ENCODE peak calls at places on chromosomes 4 and X, in four cellular contexts. One of them, this sample, is unnamed.

GRCh38 chr4:109914356-109914755 is 1.7 kb downstream of the EGF start:
- DNase-seq in B cell: no peak
- DNase-seq in HFFc6: no peak
- DNase-seq in CD4-positive, alpha-beta T cell: no peak
- DNase-seq in this sample: no peak

GRCh38 chr4:144906181-144906895 is 191.7 kb downstream of the ANAPC10 start:
- DNase-seq in CD4-positive, alpha-beta T cell: no peak
- DNase-seq in HFFc6: no peak
- DNase-seq in B cell: no peak
- DNase-seq in this sample: no peak

GRCh38 chrX:40209951-40210617 is 112.3 kb upstream of the BCOR start:
- DNase-seq in CD4-positive, alpha-beta T cell: no peak
- DNase-seq in B cell: no peak
- DNase-seq in HFFc6: peak
- DNase-seq in this sample: no peak

GRCh38 chrX:129983575-129984131 is 1.2 kb downstream of the BCORL1 start:
- DNase-seq in HFFc6: no peak
- DNase-seq in B cell: peak
- DNase-seq in CD4-positive, alpha-beta T cell: no peak
- DNase-seq in this sample: no peak

GRCh38 chrX:74525116-74525515 is 89.3 kb downstream of the RLIM start:
- DNase-seq in HFFc6: no peak
- DNase-seq in B cell: no peak
- DNase-seq in CD4-positive, alpha-beta T cell: no peak
- DNase-seq in this sample: no peak

GRCh38 chr4:55727746-55728145 is 91.6 kb upstream of the NMU start:
- DNase-seq in HFFc6: no peak
- DNase-seq in CD4-positive, alpha-beta T cell: no peak
- DNase-seq in B cell: no peak
- DNase-seq in this sample: no peak

GRCh38 chr4:111628437-111628836 is 516.8 kb upstream of the FAM241A start:
- DNase-seq in HFFc6: no peak
- DNase-seq in B cell: no peak
- DNase-seq in CD4-positive, alpha-beta T cell: no peak
- DNase-seq in this sample: no peak

GRCh38 chr4:171813195-171813955 is at the start of gene GALNTL6:
- DNase-seq in HFFc6: no peak
- DNase-seq in CD4-positive, alpha-beta T cell: no peak
- DNase-seq in B cell: peak
- DNase-seq in this sample: no peak

GRCh38 chr4:29805245-29805644 is 914.9 kb upstream of the PCDH7 start:
- DNase-seq in CD4-positive, alpha-beta T cell: no peak
- DNase-seq in HFFc6: no peak
- DNase-seq in B cell: no peak
- DNase-seq in this sample: no peak

GRCh38 chrX:103607385-103608304 is at the start of gene TCEAL3:
- DNase-seq in CD4-positive, alpha-beta T cell: peak
- DNase-seq in B cell: peak
- DNase-seq in HFFc6: no peak
- DNase-seq in this sample: peak

GRCh38 chr4:115969756-115970155 is 856.3 kb upstream of the NDST4 start:
- DNase-seq in CD4-positive, alpha-beta T cell: no peak
- DNase-seq in B cell: no peak
- DNase-seq in HFFc6: no peak
- DNase-seq in this sample: no peak
- TF ChIP-seq CTCF in CD4-positive, alpha-beta T cell: no peak
- TF ChIP-seq CTCF in B cell: no peak
- TF ChIP-seq CTCF in HFFc6: no peak
- TF ChIP-seq CTCF in this sample: no peak

GRCh38 chr4:121991968-121992367 is 40.1 kb upstream of the TRPC3 start:
- DNase-seq in CD4-positive, alpha-beta T cell: no peak
- DNase-seq in B cell: no peak
- DNase-seq in HFFc6: no peak
- DNase-seq in this sample: no peak
- TF ChIP-seq CTCF in CD4-positive, alpha-beta T cell: no peak
- TF ChIP-seq CTCF in B cell: no peak
- TF ChIP-seq CTCF in HFFc6: no peak
- TF ChIP-seq CTCF in this sample: no peak

GRCh38 chr4:36043901-36044300 is 200.4 kb downstream of the ARAP2 start:
- DNase-seq in CD4-positive, alpha-beta T cell: no peak
- DNase-seq in HFFc6: no peak
- DNase-seq in B cell: no peak
- DNase-seq in this sample: no peak
- TF ChIP-seq CTCF in CD4-positive, alpha-beta T cell: no peak
- TF ChIP-seq CTCF in HFFc6: no peak
- TF ChIP-seq CTCF in B cell: no peak
- TF ChIP-seq CTCF in this sample: no peak

GRCh38 chrX:25442501-25442900 is 426.7 kb upstream of the ARX start:
- DNase-seq in B cell: no peak
- DNase-seq in HFFc6: no peak
- DNase-seq in CD4-positive, alpha-beta T cell: no peak
- DNase-seq in this sample: no peak
- TF ChIP-seq CTCF in B cell: no peak
- TF ChIP-seq CTCF in HFFc6: no peak
- TF ChIP-seq CTCF in CD4-positive, alpha-beta T cell: no peak
- TF ChIP-seq CTCF in this sample: no peak

GRCh38 chr4:153502584-153502983 is 36.4 kb downstream of the TMEM131L start:
- DNase-seq in CD4-positive, alpha-beta T cell: no peak
- DNase-seq in B cell: no peak
- DNase-seq in HFFc6: peak
- DNase-seq in this sample: no peak

GRCh38 chr4:153497988-153498967 is 32.1 kb downstream of the TMEM131L start:
- DNase-seq in B cell: no peak
- DNase-seq in CD4-positive, alpha-beta T cell: no peak
- DNase-seq in HFFc6: peak
- DNase-seq in this sample: peak

GRCh38 chr4:153499005-153499404 is 32.8 kb downstream of the TMEM131L start:
- DNase-seq in B cell: no peak
- DNase-seq in HFFc6: no peak
- DNase-seq in CD4-positive, alpha-beta T cell: no peak
- DNase-seq in this sample: peak

GRCh38 chr4:153497091-153497531 is 31.0 kb downstream of the TMEM131L start:
- DNase-seq in HFFc6: no peak
- DNase-seq in B cell: no peak
- DNase-seq in CD4-positive, alpha-beta T cell: peak
- DNase-seq in this sample: peak

GRCh38 chr4:153501578-153501977 is 35.4 kb downstream of the TMEM131L start:
- DNase-seq in B cell: no peak
- DNase-seq in CD4-positive, alpha-beta T cell: no peak
- DNase-seq in HFFc6: no peak
- DNase-seq in this sample: no peak
- TF ChIP-seq CTCF in B cell: no peak
- TF ChIP-seq CTCF in CD4-positive, alpha-beta T cell: no peak
- TF ChIP-seq CTCF in HFFc6: no peak
- TF ChIP-seq CTCF in this sample: no peak